ENCODE peak calls at places on chromosomes 2 and 18, in six cellular contexts. One of them, this sample, is unnamed.

GRCh38 chr2:179677746-179678505 is 183.5 kb downstream of the ZNF385B start:
- ATAC-seq in HepG2: no peak
- ATAC-seq in A549: no peak
- ATAC-seq in K562: no peak
- ATAC-seq in upper lobe of left lung: no peak
- ATAC-seq in GM12878: no peak
- ATAC-seq in this sample: no peak

GRCh38 chr2:158799181-158799580 is 4.1 kb downstream of the DAPL1 start:
- ATAC-seq in HepG2: no peak
- ATAC-seq in A549: no peak
- ATAC-seq in K562: no peak
- ATAC-seq in upper lobe of left lung: no peak
- ATAC-seq in GM12878: no peak
- ATAC-seq in this sample: no peak

GRCh38 chr18:27136208-27136535 is 48.9 kb downstream of the CHST9 start:
- ATAC-seq in HepG2: peak
- ATAC-seq in A549: peak
- ATAC-seq in K562: no peak
- ATAC-seq in upper lobe of left lung: peak
- ATAC-seq in GM12878: no peak
- ATAC-seq in this sample: no peak

GRCh38 chr2:100272848-100273329 is 49.4 kb downstream of the LONRF2 start:
- ATAC-seq in HepG2: no peak
- ATAC-seq in A549: no peak
- ATAC-seq in K562: no peak
- ATAC-seq in upper lobe of left lung: peak
- ATAC-seq in GM12878: no peak
- ATAC-seq in this sample: peak

GRCh38 chr2:1249897-1250687 is 163.2 kb upstream of the TPO start:
- ATAC-seq in HepG2: no peak
- ATAC-seq in A549: no peak
- ATAC-seq in K562: no peak
- ATAC-seq in upper lobe of left lung: no peak
- ATAC-seq in GM12878: no peak
- ATAC-seq in this sample: no peak

GRCh38 chr2:42028571-42029148 is 19.2 kb upstream of the PKDCC start:
- ATAC-seq in HepG2: no peak
- ATAC-seq in A549: no peak
- ATAC-seq in K562: no peak
- ATAC-seq in upper lobe of left lung: no peak
- ATAC-seq in GM12878: peak
- ATAC-seq in this sample: no peak

GRCh38 chr2:76314621-76315020 is 603.9 kb upstream of the GCFC2 start:
- ATAC-seq in HepG2: no peak
- ATAC-seq in A549: no peak
- ATAC-seq in K562: no peak
- ATAC-seq in upper lobe of left lung: no peak
- ATAC-seq in GM12878: no peak
- ATAC-seq in this sample: no peak

GRCh38 chr2:173874899-173875247 is 90.3 kb downstream of the SP3 start:
- ATAC-seq in HepG2: no peak
- ATAC-seq in A549: no peak
- ATAC-seq in K562: no peak
- ATAC-seq in upper lobe of left lung: peak
- ATAC-seq in GM12878: peak
- ATAC-seq in this sample: no peak

GRCh38 chr18:36460324-36460850 is 162.9 kb downstream of the FHOD3 start:
- ATAC-seq in HepG2: no peak
- ATAC-seq in A549: no peak
- ATAC-seq in K562: no peak
- ATAC-seq in upper lobe of left lung: no peak
- ATAC-seq in GM12878: no peak
- ATAC-seq in this sample: no peak

GRCh38 chr2:96954490-96954846 is 31.9 kb downstream of the FAM178B start:
- ATAC-seq in HepG2: no peak
- ATAC-seq in A549: no peak
- ATAC-seq in K562: no peak
- ATAC-seq in upper lobe of left lung: no peak
- ATAC-seq in GM12878: peak
- ATAC-seq in this sample: no peak

GRCh38 chr2:32249731-32250236 is 14.9 kb downstream of the NLRC4 start:
- ATAC-seq in HepG2: peak
- ATAC-seq in A549: no peak
- ATAC-seq in K562: no peak
- ATAC-seq in upper lobe of left lung: no peak
- ATAC-seq in GM12878: no peak
- ATAC-seq in this sample: no peak

GRCh38 chr2:234243871-234244565 is 193.5 kb downstream of the SPP2 start:
- ATAC-seq in HepG2: no peak
- ATAC-seq in A549: no peak
- ATAC-seq in K562: no peak
- ATAC-seq in upper lobe of left lung: no peak
- ATAC-seq in GM12878: no peak
- ATAC-seq in this sample: no peak

GRCh38 chr2:51084750-51085149 is 52.8 kb upstream of the NRXN1 start:
- ATAC-seq in HepG2: peak
- ATAC-seq in A549: no peak
- ATAC-seq in K562: no peak
- ATAC-seq in upper lobe of left lung: no peak
- ATAC-seq in GM12878: no peak
- ATAC-seq in this sample: no peak

GRCh38 chr18:57561728-57562423 is 24.6 kb downstream of the FECH start:
- ATAC-seq in HepG2: peak
- ATAC-seq in A549: no peak
- ATAC-seq in K562: peak
- ATAC-seq in upper lobe of left lung: peak
- ATAC-seq in GM12878: peak
- ATAC-seq in this sample: peak

GRCh38 chr2:200713704-200714064 is 98.0 kb upstream of the BZW1 start:
- ATAC-seq in HepG2: peak
- ATAC-seq in A549: peak
- ATAC-seq in K562: peak
- ATAC-seq in upper lobe of left lung: no peak
- ATAC-seq in GM12878: no peak
- ATAC-seq in this sample: no peak

GRCh38 chr2:110883401-110883800 is 151.0 kb downstream of the ACOXL start:
- ATAC-seq in HepG2: no peak
- ATAC-seq in A549: no peak
- ATAC-seq in K562: no peak
- ATAC-seq in upper lobe of left lung: no peak
- ATAC-seq in GM12878: no peak
- ATAC-seq in this sample: no peak

GRCh38 chr2:230796280-230796862 is 68.4 kb upstream of the ITM2C start:
- ATAC-seq in HepG2: no peak
- ATAC-seq in A549: no peak
- ATAC-seq in K562: no peak
- ATAC-seq in upper lobe of left lung: no peak
- ATAC-seq in GM12878: no peak
- ATAC-seq in this sample: no peak

GRCh38 chr2:236748801-236749200 is 179.2 kb downstream of the ACKR3 start:
- ATAC-seq in HepG2: no peak
- ATAC-seq in A549: no peak
- ATAC-seq in K562: no peak
- ATAC-seq in upper lobe of left lung: peak
- ATAC-seq in GM12878: no peak
- ATAC-seq in this sample: peak

GRCh38 chr2:40668435-40668834 is 216.5 kb upstream of the SLC8A1 start:
- ATAC-seq in HepG2: no peak
- ATAC-seq in A549: no peak
- ATAC-seq in K562: no peak
- ATAC-seq in upper lobe of left lung: peak
- ATAC-seq in GM12878: no peak
- ATAC-seq in this sample: peak

GRCh38 chr2:195587966-195588365 is 69.1 kb upstream of the SLC39A10 start:
- ATAC-seq in HepG2: no peak
- ATAC-seq in A549: no peak
- ATAC-seq in K562: no peak
- ATAC-seq in upper lobe of left lung: no peak
- ATAC-seq in GM12878: no peak
- ATAC-seq in this sample: no peak

GRCh38 chr18:56459451-56459777 is 179.0 kb downstream of the TXNL1 start:
- ATAC-seq in HepG2: no peak
- ATAC-seq in A549: no peak
- ATAC-seq in K562: no peak
- ATAC-seq in upper lobe of left lung: no peak
- ATAC-seq in GM12878: no peak
- ATAC-seq in this sample: peak

GRCh38 chr2:48369971-48370370 is 160.0 kb upstream of the STON1 start:
- ATAC-seq in HepG2: no peak
- ATAC-seq in A549: no peak
- ATAC-seq in K562: no peak
- ATAC-seq in upper lobe of left lung: no peak
- ATAC-seq in GM12878: no peak
- ATAC-seq in this sample: no peak

GRCh38 chr2:2812117-2812516 is 481.0 kb upstream of the MYT1L start:
- ATAC-seq in HepG2: no peak
- ATAC-seq in A549: no peak
- ATAC-seq in K562: no peak
- ATAC-seq in upper lobe of left lung: no peak
- ATAC-seq in GM12878: no peak
- ATAC-seq in this sample: no peak

GRCh38 chr2:34787341-34787740 is 1188.2 kb upstream of the FAM98A start:
- ATAC-seq in HepG2: no peak
- ATAC-seq in A549: no peak
- ATAC-seq in K562: no peak
- ATAC-seq in upper lobe of left lung: no peak
- ATAC-seq in GM12878: no peak
- ATAC-seq in this sample: no peak

GRCh38 chr2:25285265-25286024 is 56.3 kb downstream of the DNMT3A start:
- ATAC-seq in HepG2: no peak
- ATAC-seq in A549: no peak
- ATAC-seq in K562: no peak
- ATAC-seq in upper lobe of left lung: no peak
- ATAC-seq in GM12878: no peak
- ATAC-seq in this sample: no peak

GRCh38 chr2:26048791-26049190 is 14.9 kb downstream of the RAB10 start:
- ATAC-seq in HepG2: no peak
- ATAC-seq in A549: no peak
- ATAC-seq in K562: peak
- ATAC-seq in upper lobe of left lung: no peak
- ATAC-seq in GM12878: no peak
- ATAC-seq in this sample: no peak

DNA sequence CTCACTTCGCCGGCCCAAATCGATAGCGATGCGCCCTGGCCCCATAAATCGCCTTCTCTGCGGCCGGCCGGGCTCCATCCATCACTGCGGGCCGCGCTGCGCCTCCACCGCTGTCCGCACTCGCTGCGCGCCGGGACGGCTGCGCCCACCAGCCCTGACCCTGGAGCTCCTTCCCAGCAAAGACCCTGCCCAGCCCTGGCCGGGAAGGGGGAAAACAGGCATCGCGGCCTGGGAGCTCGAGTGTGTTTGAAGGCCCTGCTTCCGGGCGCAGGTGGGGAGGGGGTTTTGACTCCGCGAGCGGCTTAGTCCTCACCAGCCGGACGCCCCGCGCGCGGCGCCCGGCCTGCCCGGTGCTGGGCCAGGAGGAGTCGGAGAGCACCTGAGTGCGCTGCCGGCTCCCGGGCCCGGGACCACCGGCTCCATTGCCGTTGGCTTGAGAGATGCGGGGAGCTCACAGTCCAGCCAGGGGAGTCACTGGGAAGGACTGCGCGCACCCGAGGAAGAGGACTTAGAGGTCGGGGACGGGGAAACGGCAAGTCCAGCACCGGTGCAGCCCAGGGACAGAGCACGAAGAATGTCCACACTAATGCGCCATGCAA is 1.1 kb downstream of the PAX8 start:
- ATAC-seq in HepG2: no peak
- ATAC-seq in A549: no peak
- ATAC-seq in K562: no peak
- ATAC-seq in upper lobe of left lung: peak
- ATAC-seq in GM12878: no peak
- ATAC-seq in this sample: no peak
- H3K4me3 ChIP-seq in HepG2: no peak
- H3K4me3 ChIP-seq in A549: no peak
- H3K4me3 ChIP-seq in K562: no peak
- H3K4me3 ChIP-seq in upper lobe of left lung: no peak
- H3K4me3 ChIP-seq in GM12878: no peak
- H3K4me3 ChIP-seq in this sample: peak

GRCh38 chr2:85502720-85503119 is 36.2 kb upstream of the MAT2A start:
- ATAC-seq in HepG2: peak
- ATAC-seq in A549: no peak
- ATAC-seq in K562: no peak
- ATAC-seq in upper lobe of left lung: no peak
- ATAC-seq in GM12878: no peak
- ATAC-seq in this sample: no peak

GRCh38 chr2:85505551-85506238 is 33.3 kb upstream of the MAT2A start:
- ATAC-seq in HepG2: no peak
- ATAC-seq in A549: no peak
- ATAC-seq in K562: no peak
- ATAC-seq in upper lobe of left lung: no peak
- ATAC-seq in GM12878: no peak
- ATAC-seq in this sample: no peak

GRCh38 chr2:85503168-85503610 is 35.8 kb upstream of the MAT2A start:
- ATAC-seq in HepG2: peak
- ATAC-seq in A549: no peak
- ATAC-seq in K562: peak
- ATAC-seq in upper lobe of left lung: no peak
- ATAC-seq in GM12878: no peak
- ATAC-seq in this sample: no peak

GRCh38 chr2:85503611-85504433 is 35.1 kb upstream of the MAT2A start:
- ATAC-seq in HepG2: peak
- ATAC-seq in A549: no peak
- ATAC-seq in K562: no peak
- ATAC-seq in upper lobe of left lung: no peak
- ATAC-seq in GM12878: no peak
- ATAC-seq in this sample: no peak

GRCh38 chr2:85504434-85505261 is 34.3 kb upstream of the MAT2A start:
- ATAC-seq in HepG2: no peak
- ATAC-seq in A549: peak
- ATAC-seq in K562: no peak
- ATAC-seq in upper lobe of left lung: peak
- ATAC-seq in GM12878: no peak
- ATAC-seq in this sample: peak
- TF ChIP-seq EP300 in HepG2: no peak
- TF ChIP-seq EP300 in A549: no peak
- TF ChIP-seq EP300 in K562: no peak
- TF ChIP-seq EP300 in upper lobe of left lung: no peak
- TF ChIP-seq EP300 in GM12878: no peak
- TF ChIP-seq EP300 in this sample: no peak

DNA sequence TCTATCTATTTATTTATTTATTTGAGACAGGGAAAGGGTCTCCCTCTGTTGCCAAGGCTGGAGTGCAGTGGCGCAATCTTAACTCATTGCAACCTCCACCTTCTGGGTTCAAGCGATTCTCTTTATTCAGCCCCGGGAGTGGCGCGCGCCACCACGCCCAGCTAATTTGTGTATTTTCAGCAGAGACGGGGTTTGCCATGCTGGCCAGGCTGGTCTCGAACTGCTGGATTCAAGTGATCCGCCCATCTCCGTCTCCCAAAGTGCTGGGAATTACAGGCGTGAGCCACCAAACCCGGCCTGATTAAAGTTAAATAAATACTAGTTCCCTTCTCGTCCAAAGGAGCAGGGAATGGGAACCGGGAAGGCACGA is 4.2 kb upstream of the CTDSP1 start:
- ATAC-seq in HepG2: no peak
- ATAC-seq in A549: no peak
- ATAC-seq in K562: no peak
- ATAC-seq in upper lobe of left lung: no peak
- ATAC-seq in GM12878: no peak
- ATAC-seq in this sample: no peak
- H3K27ac ChIP-seq in HepG2: peak
- H3K27ac ChIP-seq in A549: peak
- H3K27ac ChIP-seq in K562: peak
- H3K27ac ChIP-seq in upper lobe of left lung: peak
- H3K27ac ChIP-seq in GM12878: peak
- H3K27ac ChIP-seq in this sample: peak

GRCh38 chr2:133801956-133802355 is 233.7 kb upstream of the NCKAP5 start:
- ATAC-seq in HepG2: no peak
- ATAC-seq in A549: no peak
- ATAC-seq in K562: no peak
- ATAC-seq in upper lobe of left lung: no peak
- ATAC-seq in GM12878: no peak
- ATAC-seq in this sample: no peak
- H3K4me3 ChIP-seq in HepG2: no peak
- H3K4me3 ChIP-seq in A549: no peak
- H3K4me3 ChIP-seq in K562: no peak
- H3K4me3 ChIP-seq in upper lobe of left lung: no peak
- H3K4me3 ChIP-seq in GM12878: no peak
- H3K4me3 ChIP-seq in this sample: no peak

This sample was measured in gastroesophageal sphincter.